ENCODE peak calls at places on chromosomes 5 and 9, in five cellular contexts. W is IMR-90, Q is hypothalamus, G is SHP77 treated with DMSO at 0.1 percent for 48 hours, P is heart left ventricle. Y is an unnamed sample.

GRCh38 chr5:91076138-91076537 is 307.0 kb downstream of the ARRDC3 start:
- DNase-seq in W (peak; percentile 6), G (no peak), P (no peak), Q (no peak), Y (peak; percentile 25)

GRCh38 chr9:6645153-6646027 is at the start of gene GLDC:
- DNase-seq in W (no peak), P (peak; percentile 32), G (no peak), Q (peak; percentile 64), Y (no peak)

GRCh38 chr9:104961238-104961637 is 33.3 kb upstream of the ABCA1 start:
- DNase-seq in W (peak; percentile 83), P (no peak), Q (no peak), G (peak; percentile 10), Y (peak; percentile 65)

GRCh38 chr5:3904584-3904983 is 309.0 kb downstream of the IRX1 start:
- DNase-seq in G (no peak), Q (no peak), W (no peak), P (no peak), Y (no peak)

GRCh38 chr5:173328896-173329369 is 719 bp upstream of the STC2 start:
- DNase-seq in W (peak; percentile 80), Q (no peak), P (no peak), G (no peak), Y (peak; percentile 84)

GRCh38 chr9:87011551-87011950 is 64.2 kb upstream of the GAS1 start:
- DNase-seq in P (no peak), G (no peak), W (no peak), Q (no peak), Y (no peak)

GRCh38 chr5:66346869-66347268 is 202.8 kb downstream of the SREK1 start:
- DNase-seq in P (no peak), W (no peak), G (no peak), Q (no peak), Y (no peak)

GRCh38 chr5:79200573-79201183 is 35.3 kb upstream of the JMY start:
- DNase-seq in Q (no peak), W (peak; percentile 18), G (no peak), P (no peak), Y (peak; percentile 34)

GRCh38 chr5:153659337-153659736 is 168.9 kb downstream of the GRIA1 start:
- DNase-seq in W (peak; percentile 87), G (no peak), P (no peak), Q (no peak), Y (peak; percentile 87)

GRCh38 chr5:78647411-78647818 is 1.2 kb downstream of the LHFPL2 start:
- DNase-seq in P (no peak), G (no peak), W (peak; percentile 47), Q (no peak), Y (peak; percentile 49)

GRCh38 chr9:99172129-99173091 is 49.3 kb downstream of the ALG2 start:
- DNase-seq in P (no peak), W (no peak), Q (no peak), G (peak; percentile 85), Y (no peak)

GRCh38 chr9:90612957-90613356 is 29.7 kb downstream of the DIRAS2 start:
- DNase-seq in Q (no peak), W (no peak), P (no peak), G (no peak), Y (no peak)

GRCh38 chr9:30258079-30258478 is 2126.4 kb upstream of the ACO1 start:
- DNase-seq in G (no peak), P (no peak), W (no peak), Q (no peak), Y (no peak)

GRCh38 chr9:127567119-127567897 is 44.8 kb upstream of the STXBP1 start:
- DNase-seq in P (peak; percentile 77), G (no peak), Q (no peak), W (peak; percentile 44), Y (peak; percentile 75)

GRCh38 chr5:107913511-107913910 is 242.8 kb upstream of the EFNA5 start:
- DNase-seq in G (no peak), W (no peak), Q (no peak), P (no peak), Y (no peak)

GRCh38 chr9:33351547-33351946 is 50.8 kb downstream of the AQP7 start:
- DNase-seq in P (no peak), G (no peak), W (no peak), Q (no peak), Y (no peak)

GRCh38 chr9:120711841-120712538 is 2.3 kb downstream of the MEGF9 start:
- DNase-seq in W (no peak), Q (no peak), G (no peak), P (no peak), Y (no peak)